ENCODE peak calls at places on chromosomes 16 and 17, in six cellular contexts. One of them, this sample, is unnamed.

GRCh38 chr17:5868916-5869475 is 201.2 kb upstream of the WSCD1 start:
- DNase-seq in HCT116: no peak
- DNase-seq in mucosa of gallbladder: no peak
- DNase-seq in putamen: no peak
- DNase-seq in HTR-8/SVneo: no peak
- DNase-seq in GM04504: no peak
- DNase-seq in this sample: no peak

GRCh38 chr16:68200120-68200783 is 35.7 kb downstream of the ESRP2 start:
- DNase-seq in HCT116: no peak
- DNase-seq in mucosa of gallbladder: no peak
- DNase-seq in putamen: no peak
- DNase-seq in HTR-8/SVneo: peak
- DNase-seq in GM04504: no peak
- DNase-seq in this sample: no peak

GRCh38 chr16:47311738-47312505 is 148.9 kb downstream of the ITFG1 start:
- DNase-seq in HCT116: peak
- DNase-seq in mucosa of gallbladder: no peak
- DNase-seq in putamen: peak
- DNase-seq in HTR-8/SVneo: no peak
- DNase-seq in GM04504: no peak
- DNase-seq in this sample: no peak

GRCh38 chr17:2120550-2121335 is 65.8 kb downstream of the HIC1 start:
- DNase-seq in HCT116: no peak
- DNase-seq in mucosa of gallbladder: no peak
- DNase-seq in putamen: no peak
- DNase-seq in HTR-8/SVneo: no peak
- DNase-seq in GM04504: peak
- DNase-seq in this sample: peak

GRCh38 chr16:58049697-58050185 is 24.2 kb downstream of the MMP15 start:
- DNase-seq in HCT116: no peak
- DNase-seq in mucosa of gallbladder: no peak
- DNase-seq in putamen: no peak
- DNase-seq in HTR-8/SVneo: no peak
- DNase-seq in GM04504: no peak
- DNase-seq in this sample: no peak

GRCh38 chr17:38879878-38880727 is 10.2 kb downstream of the LASP1 start:
- DNase-seq in HCT116: no peak
- DNase-seq in mucosa of gallbladder: no peak
- DNase-seq in putamen: no peak
- DNase-seq in HTR-8/SVneo: peak
- DNase-seq in GM04504: peak
- DNase-seq in this sample: no peak

GRCh38 chr17:35447494-35447893 is 1.1 kb downstream of the SLFN13 start:
- DNase-seq in HCT116: no peak
- DNase-seq in mucosa of gallbladder: no peak
- DNase-seq in putamen: no peak
- DNase-seq in HTR-8/SVneo: no peak
- DNase-seq in GM04504: no peak
- DNase-seq in this sample: no peak

GRCh38 chr17:69525920-69526841 is 111.7 kb downstream of the MAP2K6 start:
- DNase-seq in HCT116: peak
- DNase-seq in mucosa of gallbladder: peak
- DNase-seq in putamen: peak
- DNase-seq in HTR-8/SVneo: peak
- DNase-seq in GM04504: no peak
- DNase-seq in this sample: no peak

GRCh38 chr17:72119963-72120877 is 600 bp upstream of the SOX9 start:
- DNase-seq in HCT116: peak
- DNase-seq in mucosa of gallbladder: no peak
- DNase-seq in putamen: peak
- DNase-seq in HTR-8/SVneo: no peak
- DNase-seq in GM04504: no peak
- DNase-seq in this sample: no peak

GRCh38 chr17:57623620-57624019 is 121.5 kb downstream of the CCDC182 start:
- DNase-seq in HCT116: no peak
- DNase-seq in mucosa of gallbladder: no peak
- DNase-seq in putamen: no peak
- DNase-seq in HTR-8/SVneo: no peak
- DNase-seq in GM04504: no peak
- DNase-seq in this sample: no peak

GRCh38 chr16:87621976-87622713 is 19.8 kb downstream of the JPH3 start:
- DNase-seq in HCT116: no peak
- DNase-seq in mucosa of gallbladder: no peak
- DNase-seq in putamen: no peak
- DNase-seq in HTR-8/SVneo: no peak
- DNase-seq in GM04504: no peak
- DNase-seq in this sample: no peak

GRCh38 chr17:6097005-6097279 is 26.8 kb downstream of the WSCD1 start:
- DNase-seq in HCT116: no peak
- DNase-seq in mucosa of gallbladder: no peak
- DNase-seq in putamen: no peak
- DNase-seq in HTR-8/SVneo: no peak
- DNase-seq in GM04504: no peak
- DNase-seq in this sample: no peak

GRCh38 chr16:50037791-50038190 is 12.8 kb downstream of the CNEP1R1 start:
- DNase-seq in HCT116: no peak
- DNase-seq in mucosa of gallbladder: no peak
- DNase-seq in putamen: no peak
- DNase-seq in HTR-8/SVneo: no peak
- DNase-seq in GM04504: no peak
- DNase-seq in this sample: no peak